ENCODE peak calls at places on chromosomes 13 and 19, in ten cellular contexts. R is gastrocnemius medialis, H is Peyer's patch, I is IMR-90, X is sigmoid colon, K is uterus, N is left ventricle myocardium inferior, D is neural progenitor cell, U is spleen, V is H9. F is an unnamed sample.

GRCh38 chr19:2543463-2544442 is 67.8 kb downstream of the GADD45B start:
- DNase-seq in R (peak; percentile 93), H (peak; percentile 93), I (peak; percentile 98), X (peak; percentile 99), K (peak; percentile 93), N (peak; percentile 94), D (peak; percentile 97), U (peak; percentile 92), V (peak; percentile 94), F (peak; percentile 92)

GRCh38 chr13:48478401-48478800 is 54.5 kb downstream of the RCBTB2 start:
- DNase-seq in R (no peak), H (no peak), I (peak; percentile 47), X (no peak), K (no peak), N (no peak), D (no peak), U (no peak), V (no peak), F (no peak)

GRCh38 chr13:27869436-27870090 is 50.2 kb upstream of the PDX1 start:
- DNase-seq in R (no peak), H (no peak), I (no peak), X (no peak), K (no peak), N (no peak), D (no peak), U (no peak), V (no peak), F (no peak)

GRCh38 chr13:103203750-103204330 is 137.6 kb upstream of the SLC10A2 start:
- DNase-seq in R (no peak), H (no peak), I (no peak), X (no peak), K (no peak), N (no peak), D (no peak), U (no peak), V (no peak), F (no peak)

GRCh38 chr13:69458013-69458412 is 649.6 kb upstream of the ATXN8OS start:
- DNase-seq in R (no peak), H (no peak), I (no peak), X (no peak), K (no peak), N (no peak), D (no peak), U (no peak), V (no peak), F (no peak)

GRCh38 chr19:12802267-12803106 is 618 bp downstream of the THSD8 start:
- DNase-seq in R (peak; percentile 76), H (no peak), I (no peak), X (no peak), K (no peak), N (no peak), D (no peak), U (no peak), V (no peak), F (no peak)

GRCh38 chr19:1967087-1967608 is 26.2 kb downstream of the CSNK1G2 start:
- DNase-seq in R (no peak), H (no peak), I (no peak), X (no peak), K (no peak), N (no peak), D (no peak), U (no peak), V (no peak), F (no peak)

GRCh38 chr19:3129112-3129511 is 6.7 kb upstream of the GNA15 start:
- DNase-seq in R (no peak), H (no peak), I (peak; percentile 71), X (no peak), K (no peak), N (no peak), D (no peak), U (no peak), V (no peak), F (peak; percentile 76)

GRCh38 chr19:17436874-17437267 is 11.6 kb downstream of the TMEM221 start:
- DNase-seq in R (no peak), H (no peak), I (no peak), X (no peak), K (no peak), N (no peak), D (no peak), U (no peak), V (no peak), F (no peak)

GRCh38 chr19:17445526-17446165 is 2.8 kb downstream of the TMEM221 start:
- DNase-seq in R (no peak), H (no peak), I (no peak), X (no peak), K (no peak), N (no peak), D (no peak), U (no peak), V (no peak), F (no peak)

GRCh38 chr19:17436094-17436873 is 12.2 kb downstream of the TMEM221 start:
- DNase-seq in R (no peak), H (no peak), I (no peak), X (no peak), K (no peak), N (no peak), D (no peak), U (no peak), V (no peak), F (no peak)

DNA sequence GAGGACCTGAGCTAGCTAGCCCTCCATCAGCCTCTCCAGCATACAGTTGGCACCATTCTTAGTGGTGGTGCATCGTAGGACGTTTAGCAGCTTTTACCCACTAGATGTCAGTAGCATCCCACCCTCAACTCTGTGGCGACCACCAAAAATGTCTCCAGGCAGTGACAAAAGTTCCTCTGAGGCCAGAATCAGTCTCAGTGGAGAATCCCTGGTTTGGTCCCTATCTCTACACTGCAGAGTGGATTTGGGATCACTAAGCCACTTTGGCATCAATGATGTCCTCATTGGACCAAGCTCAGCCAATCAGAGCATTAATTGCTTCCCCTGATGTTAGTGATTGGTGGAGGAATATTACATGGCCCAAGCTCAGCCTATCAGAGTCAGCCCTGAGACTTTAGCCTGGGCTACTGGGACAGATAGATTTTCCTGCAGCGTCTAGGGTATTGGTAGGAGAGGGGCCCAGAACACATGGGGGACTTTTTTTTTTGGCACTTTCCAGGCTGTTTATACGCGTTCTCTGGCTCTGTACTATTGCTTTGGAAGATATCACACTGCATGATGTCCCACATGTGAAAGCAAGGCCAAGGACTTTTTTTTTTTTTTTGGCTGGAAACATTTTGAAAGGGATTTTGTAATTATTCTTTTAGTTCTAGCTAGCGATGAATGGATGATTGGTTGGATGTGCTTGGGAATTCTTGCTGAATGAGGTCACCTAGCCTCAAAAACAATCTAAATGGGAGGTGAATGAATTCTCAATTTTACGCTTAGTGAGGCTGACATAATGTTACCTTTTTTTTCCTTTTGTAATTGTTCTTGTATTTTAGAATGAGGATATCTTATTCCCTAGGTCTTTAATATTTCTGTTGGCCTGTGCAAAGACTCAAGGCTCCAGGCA is 7.0 kb downstream of the TMEM221 start:
- DNase-seq in R (no peak), H (no peak), I (no peak), X (no peak), K (no peak), N (no peak), D (peak; percentile 56), U (no peak), V (peak; percentile 56), F (peak; percentile 41)
- TF ChIP-seq CTCF in R (no peak), H (peak; percentile 21), I (peak; percentile 42), X (no peak), K (no peak), N (peak; percentile 51), D (peak; percentile 63), U (no peak), V (peak; percentile 75), F (peak; percentile 29)

GRCh38 chr13:33233547-33233946 is 52.0 kb downstream of the STARD13 start:
- DNase-seq in R (no peak), H (no peak), I (no peak), X (no peak), K (no peak), N (peak; percentile 67), D (no peak), U (no peak), V (no peak), F (no peak)

GRCh38 chr13:33232883-33233282 is 52.7 kb downstream of the STARD13 start:
- DNase-seq in R (no peak), H (no peak), I (no peak), X (no peak), K (no peak), N (no peak), D (no peak), U (no peak), V (no peak), F (no peak)

GRCh38 chr13:33236021-33236420 is 49.5 kb downstream of the STARD13 start:
- DNase-seq in R (no peak), H (no peak), I (peak; percentile 80), X (no peak), K (no peak), N (no peak), D (no peak), U (no peak), V (no peak), F (peak; percentile 61)

GRCh38 chr13:33235564-33235963 is 50.0 kb downstream of the STARD13 start:
- DNase-seq in R (no peak), H (no peak), I (no peak), X (no peak), K (no peak), N (no peak), D (no peak), U (no peak), V (no peak), F (no peak)

DNA sequence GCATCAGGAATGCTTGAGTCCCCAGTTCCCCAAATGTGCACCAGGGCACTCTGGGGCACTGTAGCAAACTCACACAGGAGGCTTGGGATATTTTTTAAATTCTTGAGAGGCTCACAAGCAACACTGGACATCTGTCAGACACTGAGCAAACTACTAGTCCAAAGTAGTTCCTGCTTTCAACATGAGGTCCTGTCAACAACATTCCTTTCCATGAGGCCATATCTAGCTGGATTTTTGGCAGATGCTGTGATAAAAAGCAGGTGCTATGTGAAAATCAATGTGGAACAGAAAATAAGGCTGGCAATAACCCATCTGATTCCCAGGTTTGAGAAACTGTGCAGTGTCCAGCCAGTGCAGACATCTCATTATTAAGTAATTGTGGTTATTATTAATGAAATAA is 50.5 kb downstream of the STARD13 start:
- DNase-seq in R (peak; percentile 25), H (no peak), I (peak; percentile 76), X (no peak), K (no peak), N (no peak), D (no peak), U (no peak), V (no peak), F (peak; percentile 60)
- H3K4me1 ChIP-seq in R (peaks cover 25% of the 10 kb centered on the region), H (no peaks in the 10 kb centered on the region), I (peaks cover 26% of the 10 kb centered on the region), X (peaks cover 49% of the 10 kb centered on the region), K (no peaks in the 10 kb centered on the region), N (peaks cover 81% of the 10 kb centered on the region), D (peaks cover 3% of the 10 kb centered on the region), U (no peaks in the 10 kb centered on the region), V (no peaks in the 10 kb centered on the region), F (peaks cover 29% of the 10 kb centered on the region)

DNA sequence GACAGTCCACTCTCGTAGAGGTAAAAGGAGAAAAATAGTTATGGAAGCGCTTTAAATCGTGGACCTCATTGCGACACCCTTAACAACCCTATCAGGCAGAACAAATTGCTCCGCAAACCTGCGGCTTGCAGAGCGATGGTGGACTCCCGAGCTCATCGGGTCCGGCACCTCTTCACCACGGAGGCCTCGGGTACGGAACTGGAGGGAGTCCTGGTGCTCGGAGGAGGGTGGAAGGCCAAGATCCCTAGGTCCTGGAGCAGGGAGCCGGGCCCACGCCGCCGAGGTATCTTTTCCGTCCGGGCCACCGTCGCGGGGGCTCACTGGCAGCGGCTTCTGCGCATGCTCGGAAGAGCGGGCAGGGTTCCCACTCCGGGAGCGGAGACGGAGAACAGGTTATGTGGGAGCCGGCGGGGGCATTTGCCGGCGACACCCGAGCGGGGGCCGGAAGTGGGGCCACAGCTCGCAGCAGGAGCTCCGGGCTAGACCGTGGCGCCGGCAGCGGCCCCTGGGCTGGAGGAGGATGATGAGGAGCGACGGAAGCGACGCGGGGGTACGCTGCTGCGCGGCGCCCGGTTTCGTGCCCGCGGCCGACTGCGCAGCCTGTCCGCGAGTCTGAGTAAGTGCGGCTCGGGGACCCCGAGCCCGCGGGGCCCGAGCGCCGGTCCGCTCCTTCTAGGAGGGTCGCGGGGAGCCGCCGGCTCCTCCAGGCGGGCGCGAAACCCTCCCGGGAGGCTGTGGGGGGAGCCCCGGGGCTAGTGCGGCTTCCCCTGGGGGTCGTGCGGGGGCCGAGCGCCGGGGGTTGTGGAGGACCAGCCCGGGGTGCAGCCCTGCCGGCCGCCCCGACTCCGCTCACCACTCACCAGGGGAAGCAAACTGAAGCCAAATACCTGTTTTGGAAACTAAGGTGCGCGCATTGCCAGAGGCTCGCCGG is at the start of gene ABHD13:
- DNase-seq in R (peak; percentile 86), H (peak; percentile 94), I (peak; percentile 85), X (peak; percentile 94), K (peak; percentile 84), N (peak; percentile 89), D (peak; percentile 94), U (peak; percentile 97), V (peak; percentile 93), F (peak; percentile 95)
- TF ChIP-seq CTCF in R (no peak), H (no peak), I (no peak), X (no peak), K (no peak), N (no peak), D (no peak), U (no peak), V (peak; percentile 23), F (peak; percentile 2)

GRCh38 chr19:16340654-16341053 is 16.0 kb downstream of the KLF2 start:
- DNase-seq in R (no peak), H (no peak), I (no peak), X (no peak), K (no peak), N (no peak), D (no peak), U (no peak), V (no peak), F (no peak)
- H3K4me1 ChIP-seq in R (peaks cover 33% of the 10 kb centered on the region), H (peaks cover 23% of the 10 kb centered on the region), I (peaks cover 21% of the 10 kb centered on the region), X (peaks cover 37% of the 10 kb centered on the region), K (no peaks in the 10 kb centered on the region), N (peaks cover 67% of the 10 kb centered on the region), D (no peaks in the 10 kb centered on the region), U (peaks cover 46% of the 10 kb centered on the region), V (peaks cover 2% of the 10 kb centered on the region), F (peaks cover 17% of the 10 kb centered on the region)

F was measured in cardiac muscle cell.